ENCODE peak calls at places on chromosomes 11 and 22, in four cellular contexts. M is endothelial cell, Q is amniotic stem cell, X is non-pigmented ciliary epithelial cell. A is an unnamed sample.
A peak's percentile ranks its signal among the peaks of the same experiment; 100 is the strongest.

GRCh38 chr11:68312117-68312779 is at the start of gene LRP5:
- DNase-seq in M (peak; percentile 38), Q (no peak), X (no peak), A (no peak)

GRCh38 chr11:21771097-21771496 is 421.8 kb upstream of the ANO5 start:
- DNase-seq in M (no peak), Q (no peak), X (no peak), A (no peak)

GRCh38 chr11:24585192-24585591 is 88.3 kb downstream of the LUZP2 start:
- DNase-seq in M (no peak), Q (no peak), X (no peak), A (no peak)

GRCh38 chr22:21568207-21569075 is 927 bp downstream of the UBE2L3 start:
- DNase-seq in M (peak; percentile 34), Q (no peak), X (no peak), A (no peak)

GRCh38 chr11:16945671-16946469 is 68.3 kb downstream of the PLEKHA7 start:
- DNase-seq in M (peak; percentile 73), Q (peak; percentile 2), X (peak; percentile 14), A (no peak)

GRCh38 chr22:34301569-34301968 is 381.3 kb upstream of the LARGE1 start:
- DNase-seq in M (no peak), Q (no peak), X (no peak), A (no peak)

GRCh38 chr22:30238661-30239420 is 7.7 kb downstream of the LIF start:
- DNase-seq in M (no peak), Q (no peak), X (no peak), A (no peak)

GRCh38 chr11:118938491-118939411 is 13.0 kb upstream of the BCL9L start:
- DNase-seq in M (no peak), Q (no peak), X (no peak), A (no peak)

GRCh38 chr22:23759566-23759965 is 3.2 kb upstream of the C22orf15 start:
- DNase-seq in M (no peak), Q (no peak), X (no peak), A (no peak)

GRCh38 chr11:92357344-92357743 is 132.7 kb downstream of the FAT3 start:
- DNase-seq in M (no peak), Q (no peak), X (no peak), A (no peak)

GRCh38 chr11:110988731-110989130 is 256.8 kb upstream of the POU2AF2 start:
- DNase-seq in M (no peak), Q (no peak), X (no peak), A (no peak)

GRCh38 chr11:65580031-65580692 is 4.3 kb downstream of the EHBP1L1 start:
- DNase-seq in M (no peak), Q (no peak), X (no peak), A (no peak)